ENCODE peak calls at places on chromosomes 2 and 18, in seven cellular contexts. Y, M, I, K, B, O and S are unnamed samples.

GRCh38 chr18:38923136-38923535 is 1357.5 kb upstream of the CELF4 start:
- DNase-seq in Y (no peak), M (no peak), I (no peak), K (no peak), B (no peak), O (no peak), S (no peak)

GRCh38 chr2:239169311-239170048 is 231.3 kb downstream of the HDAC4 start:
- DNase-seq in Y (no peak), M (no peak), I (no peak), K (peak), B (no peak), O (no peak), S (peak)

GRCh38 chr2:234678721-234679120 is 181.8 kb upstream of the ARL4C start:
- DNase-seq in Y (no peak), M (no peak), I (no peak), K (no peak), B (no peak), O (no peak), S (no peak)

GRCh38 chr2:11100976-11101375 is 54.3 kb upstream of the SLC66A3 start:
- DNase-seq in Y (no peak), M (no peak), I (no peak), K (no peak), B (no peak), O (no peak), S (no peak)

GRCh38 chr2:229752970-229753729 is 38.8 kb upstream of the DNER start:
- DNase-seq in Y (no peak), M (no peak), I (no peak), K (no peak), B (no peak), O (no peak), S (no peak)

GRCh38 chr2:47654790-47655562 is 128.0 kb upstream of the MSH6 start:
- DNase-seq in Y (no peak), M (no peak), I (no peak), K (no peak), B (no peak), O (peak), S (no peak)

GRCh38 chr2:224442092-224442999 is 40.4 kb upstream of the FAM124B start:
- DNase-seq in Y (peak), M (no peak), I (no peak), K (no peak), B (peak), O (no peak), S (no peak)

GRCh38 chr2:180033993-180034894 is 27.1 kb upstream of the CWC22 start:
- DNase-seq in Y (no peak), M (no peak), I (no peak), K (no peak), B (no peak), O (no peak), S (no peak)

GRCh38 chr18:11861583-11862288 is 10.5 kb downstream of the CHMP1B start:
- DNase-seq in Y (no peak), M (no peak), I (no peak), K (no peak), B (no peak), O (no peak), S (no peak)

GRCh38 chr2:134441153-134441863 is 187.4 kb downstream of the MGAT5 start:
- DNase-seq in Y (no peak), M (no peak), I (no peak), K (no peak), B (no peak), O (no peak), S (no peak)

GRCh38 chr18:24022141-24022540 is 7.6 kb downstream of the TTC39C start:
- DNase-seq in Y (no peak), M (no peak), I (no peak), K (no peak), B (no peak), O (no peak), S (no peak)

GRCh38 chr2:38523728-38524437 is 78.8 kb downstream of the HNRNPLL start:
- DNase-seq in Y (no peak), M (no peak), I (no peak), K (no peak), B (peak), O (no peak), S (no peak)

GRCh38 chr2:96099861-96100798 is 16.2 kb downstream of the ADRA2B start:
- DNase-seq in Y (no peak), M (no peak), I (no peak), K (no peak), B (no peak), O (no peak), S (no peak)

GRCh38 chr2:219175928-219176817 is 552 bp downstream of the CNPPD1 start:
- DNase-seq in Y (peak), M (no peak), I (peak), K (peak), B (peak), O (no peak), S (peak)

GRCh38 chr2:233807215-233807865 is 29.2 kb downstream of the MROH2A start:
- DNase-seq in Y (no peak), M (no peak), I (no peak), K (no peak), B (no peak), O (no peak), S (no peak)

GRCh38 chr18:36903215-36903928 is 74.4 kb downstream of the KIAA1328 start:
- DNase-seq in Y (no peak), M (no peak), I (no peak), K (no peak), B (no peak), O (no peak), S (no peak)

GRCh38 chr2:96509114-96509846 is 4.1 kb upstream of the NEURL3 start:
- DNase-seq in Y (peak), M (peak), I (peak), K (peak), B (peak), O (peak), S (peak)

GRCh38 chr2:18171191-18172139 is 293.0 kb downstream of the KCNS3 start:
- DNase-seq in Y (no peak), M (no peak), I (no peak), K (no peak), B (no peak), O (no peak), S (no peak)

GRCh38 chr2:204177977-204178522 is 241.5 kb downstream of the ICOS start:
- DNase-seq in Y (peak), M (peak), I (peak), K (no peak), B (peak), O (no peak), S (peak)

GRCh38 chr2:196594158-196594557 is 45.4 kb upstream of the CCDC150 start:
- DNase-seq in Y (no peak), M (no peak), I (no peak), K (peak), B (no peak), O (no peak), S (no peak)

GRCh38 chr2:74186038-74186437 is 7.4 kb upstream of the MOB1A start:
- DNase-seq in Y (peak), M (no peak), I (no peak), K (no peak), B (no peak), O (no peak), S (no peak)

GRCh38 chr18:2686349-2686968 is 30.9 kb downstream of the SMCHD1 start:
- DNase-seq in Y (no peak), M (no peak), I (no peak), K (no peak), B (no peak), O (no peak), S (no peak)

GRCh38 chr2:200603972-200604371 is 18.2 kb downstream of the AOX1 start:
- DNase-seq in Y (no peak), M (no peak), I (no peak), K (no peak), B (no peak), O (no peak), S (no peak)

GRCh38 chr2:120825370-120826259 is 89.9 kb downstream of the GLI2 start:
- DNase-seq in Y (no peak), M (no peak), I (no peak), K (peak), B (peak), O (no peak), S (peak)

GRCh38 chr2:74246496-74247195 is 48.2 kb downstream of the MTHFD2 start:
- DNase-seq in Y (no peak), M (no peak), I (no peak), K (no peak), B (no peak), O (no peak), S (no peak)

GRCh38 chr2:37453024-37453423 is 108.6 kb downstream of the QPCT start:
- DNase-seq in Y (no peak), M (no peak), I (no peak), K (no peak), B (no peak), O (no peak), S (no peak)

GRCh38 chr2:88247531-88247930 is 77.4 kb downstream of the THNSL2 start:
- DNase-seq in Y (peak), M (no peak), I (no peak), K (no peak), B (no peak), O (no peak), S (no peak)

GRCh38 chr18:26225022-26225693 is 1.1 kb upstream of the TAF4B start:
- DNase-seq in Y (no peak), M (no peak), I (no peak), K (no peak), B (no peak), O (no peak), S (peak)

GRCh38 chr2:64222942-64223511 is 78.8 kb upstream of the PELI1 start:
- DNase-seq in Y (no peak), M (no peak), I (no peak), K (no peak), B (no peak), O (peak), S (no peak)

GRCh38 chr2:235613671-235614070 is 119.8 kb downstream of the AGAP1 start:
- DNase-seq in Y (no peak), M (no peak), I (no peak), K (no peak), B (no peak), O (no peak), S (no peak)

GRCh38 chr2:85741811-85742507 is 11.8 kb upstream of the ATOH8 start:
- DNase-seq in Y (no peak), M (no peak), I (no peak), K (peak), B (no peak), O (no peak), S (no peak)

GRCh38 chr2:158144914-158145625 is 43.4 kb downstream of the UPP2 start:
- DNase-seq in Y (no peak), M (no peak), I (no peak), K (no peak), B (no peak), O (no peak), S (no peak)

GRCh38 chr2:143525536-143525935 is 396.3 kb downstream of the ARHGAP15 start:
- DNase-seq in Y (no peak), M (no peak), I (no peak), K (no peak), B (no peak), O (no peak), S (no peak)

GRCh38 chr18:12376034-12376717 is 851 bp downstream of the AFG3L2 start:
- DNase-seq in Y (no peak), M (no peak), I (no peak), K (no peak), B (peak), O (no peak), S (peak)